ENCODE peak calls at places on chromosomes 6 and 20, in four cellular contexts. One of them, this sample, is unnamed.

GRCh38 chr6:42484261-42484660 is 32.5 kb upstream of the TRERF1 start:
- DNase-seq in activated CD8-positive, alpha-beta memory T cell treated with anti-CD3 and anti-CD28 coated beads for 4 hours: no peak
- DNase-seq in astrocyte: no peak
- DNase-seq in activated naive CD8-positive, alpha-beta T cell treated with anti-CD3 and anti-CD28 coated beads for 36 hours: no peak
- DNase-seq in this sample: no peak

GRCh38 chr6:159871911-159872310 is 18.9 kb upstream of the MAS1 start:
- DNase-seq in activated CD8-positive, alpha-beta memory T cell treated with anti-CD3 and anti-CD28 coated beads for 4 hours: no peak
- DNase-seq in astrocyte: peak; percentile 34
- DNase-seq in activated naive CD8-positive, alpha-beta T cell treated with anti-CD3 and anti-CD28 coated beads for 36 hours: peak; percentile 38
- DNase-seq in this sample: peak; percentile 41

GRCh38 chr20:61896058-61896961 is 169.4 kb downstream of the TAF4 start:
- DNase-seq in activated CD8-positive, alpha-beta memory T cell treated with anti-CD3 and anti-CD28 coated beads for 4 hours: no peak
- DNase-seq in astrocyte: no peak
- DNase-seq in activated naive CD8-positive, alpha-beta T cell treated with anti-CD3 and anti-CD28 coated beads for 36 hours: peak; percentile 35
- DNase-seq in this sample: peak; percentile 15

GRCh38 chr6:143238306-143238705 is 177.6 kb downstream of the AIG1 start:
- DNase-seq in activated CD8-positive, alpha-beta memory T cell treated with anti-CD3 and anti-CD28 coated beads for 4 hours: no peak
- DNase-seq in astrocyte: no peak
- DNase-seq in activated naive CD8-positive, alpha-beta T cell treated with anti-CD3 and anti-CD28 coated beads for 36 hours: no peak
- DNase-seq in this sample: no peak

GRCh38 chr20:39986231-39986904 is 702.7 kb downstream of the MAFB start:
- DNase-seq in activated CD8-positive, alpha-beta memory T cell treated with anti-CD3 and anti-CD28 coated beads for 4 hours: no peak
- DNase-seq in astrocyte: peak; percentile 19
- DNase-seq in activated naive CD8-positive, alpha-beta T cell treated with anti-CD3 and anti-CD28 coated beads for 36 hours: no peak
- DNase-seq in this sample: no peak

GRCh38 chr6:81937296-81937937 is 184.9 kb upstream of the TENT5A start:
- DNase-seq in activated CD8-positive, alpha-beta memory T cell treated with anti-CD3 and anti-CD28 coated beads for 4 hours: no peak
- DNase-seq in astrocyte: peak; percentile 60
- DNase-seq in activated naive CD8-positive, alpha-beta T cell treated with anti-CD3 and anti-CD28 coated beads for 36 hours: no peak
- DNase-seq in this sample: no peak

GRCh38 chr20:11057624-11058023 is 383.8 kb upstream of the JAG1 start:
- DNase-seq in activated CD8-positive, alpha-beta memory T cell treated with anti-CD3 and anti-CD28 coated beads for 4 hours: no peak
- DNase-seq in astrocyte: peak; percentile 8
- DNase-seq in activated naive CD8-positive, alpha-beta T cell treated with anti-CD3 and anti-CD28 coated beads for 36 hours: no peak
- DNase-seq in this sample: peak; percentile 78

GRCh38 chr6:32622545-32623401 is 14.4 kb upstream of the HLA-DQA1 start:
- DNase-seq in activated CD8-positive, alpha-beta memory T cell treated with anti-CD3 and anti-CD28 coated beads for 4 hours: no peak
- DNase-seq in astrocyte: peak; percentile 1
- DNase-seq in activated naive CD8-positive, alpha-beta T cell treated with anti-CD3 and anti-CD28 coated beads for 36 hours: peak; percentile 47
- DNase-seq in this sample: peak; percentile 82

GRCh38 chr20:45947110-45947866 is 12.8 kb downstream of the PCIF1 start:
- DNase-seq in activated CD8-positive, alpha-beta memory T cell treated with anti-CD3 and anti-CD28 coated beads for 4 hours: no peak
- DNase-seq in astrocyte: no peak
- DNase-seq in activated naive CD8-positive, alpha-beta T cell treated with anti-CD3 and anti-CD28 coated beads for 36 hours: no peak
- DNase-seq in this sample: no peak

GRCh38 chr20:45545754-45546453 is 1.3 kb downstream of the EPPIN start:
- DNase-seq in activated CD8-positive, alpha-beta memory T cell treated with anti-CD3 and anti-CD28 coated beads for 4 hours: no peak
- DNase-seq in astrocyte: peak; percentile 2
- DNase-seq in activated naive CD8-positive, alpha-beta T cell treated with anti-CD3 and anti-CD28 coated beads for 36 hours: no peak
- DNase-seq in this sample: peak; percentile 36

GRCh38 chr20:45095753-45096371 is 5.1 kb downstream of the KCNS1 start:
- DNase-seq in activated CD8-positive, alpha-beta memory T cell treated with anti-CD3 and anti-CD28 coated beads for 4 hours: peak; percentile 28
- DNase-seq in astrocyte: no peak
- DNase-seq in activated naive CD8-positive, alpha-beta T cell treated with anti-CD3 and anti-CD28 coated beads for 36 hours: peak; percentile 45
- DNase-seq in this sample: peak; percentile 54

GRCh38 chr20:62980970-62981369 is 25.8 kb downstream of the BHLHE23 start:
- DNase-seq in activated CD8-positive, alpha-beta memory T cell treated with anti-CD3 and anti-CD28 coated beads for 4 hours: no peak
- DNase-seq in astrocyte: no peak
- DNase-seq in activated naive CD8-positive, alpha-beta T cell treated with anti-CD3 and anti-CD28 coated beads for 36 hours: peak; percentile 46
- DNase-seq in this sample: no peak

GRCh38 chr20:39825950-39826349 is 863.1 kb downstream of the MAFB start:
- DNase-seq in activated CD8-positive, alpha-beta memory T cell treated with anti-CD3 and anti-CD28 coated beads for 4 hours: no peak
- DNase-seq in astrocyte: peak; percentile 76
- DNase-seq in activated naive CD8-positive, alpha-beta T cell treated with anti-CD3 and anti-CD28 coated beads for 36 hours: no peak
- DNase-seq in this sample: no peak

GRCh38 chr6:1286972-1287600 is 24.8 kb upstream of the FOXQ1 start:
- DNase-seq in activated CD8-positive, alpha-beta memory T cell treated with anti-CD3 and anti-CD28 coated beads for 4 hours: no peak
- DNase-seq in astrocyte: peak; percentile 70
- DNase-seq in activated naive CD8-positive, alpha-beta T cell treated with anti-CD3 and anti-CD28 coated beads for 36 hours: no peak
- DNase-seq in this sample: peak; percentile 96

GRCh38 chr20:63054103-63054474 is 47.3 kb upstream of the BHLHE23 start:
- DNase-seq in activated CD8-positive, alpha-beta memory T cell treated with anti-CD3 and anti-CD28 coated beads for 4 hours: no peak
- DNase-seq in astrocyte: no peak
- DNase-seq in activated naive CD8-positive, alpha-beta T cell treated with anti-CD3 and anti-CD28 coated beads for 36 hours: no peak
- DNase-seq in this sample: no peak

GRCh38 chr6:4965506-4966389 is 38.1 kb downstream of the RPP40 start:
- DNase-seq in activated CD8-positive, alpha-beta memory T cell treated with anti-CD3 and anti-CD28 coated beads for 4 hours: no peak
- DNase-seq in astrocyte: no peak
- DNase-seq in activated naive CD8-positive, alpha-beta T cell treated with anti-CD3 and anti-CD28 coated beads for 36 hours: no peak
- DNase-seq in this sample: no peak

GRCh38 chr6:40997256-40997957 is 41.6 kb downstream of the UNC5CL start:
- DNase-seq in activated CD8-positive, alpha-beta memory T cell treated with anti-CD3 and anti-CD28 coated beads for 4 hours: no peak
- DNase-seq in astrocyte: peak; percentile 78
- DNase-seq in activated naive CD8-positive, alpha-beta T cell treated with anti-CD3 and anti-CD28 coated beads for 36 hours: no peak
- DNase-seq in this sample: peak; percentile 66

GRCh38 chr6:158431560-158431959 is 119.3 kb downstream of the TULP4 start:
- DNase-seq in activated CD8-positive, alpha-beta memory T cell treated with anti-CD3 and anti-CD28 coated beads for 4 hours: no peak
- DNase-seq in astrocyte: no peak
- DNase-seq in activated naive CD8-positive, alpha-beta T cell treated with anti-CD3 and anti-CD28 coated beads for 36 hours: no peak
- DNase-seq in this sample: no peak

GRCh38 chr6:132131777-132132176 is 180.6 kb upstream of the CCN2 start:
- DNase-seq in activated CD8-positive, alpha-beta memory T cell treated with anti-CD3 and anti-CD28 coated beads for 4 hours: no peak
- DNase-seq in astrocyte: peak; percentile 99
- DNase-seq in activated naive CD8-positive, alpha-beta T cell treated with anti-CD3 and anti-CD28 coated beads for 36 hours: no peak
- DNase-seq in this sample: peak; percentile 99

GRCh38 chr6:129598244-129599187 is 111.5 kb downstream of the ARHGAP18 start:
- DNase-seq in activated CD8-positive, alpha-beta memory T cell treated with anti-CD3 and anti-CD28 coated beads for 4 hours: no peak
- DNase-seq in astrocyte: peak; percentile 53
- DNase-seq in activated naive CD8-positive, alpha-beta T cell treated with anti-CD3 and anti-CD28 coated beads for 36 hours: no peak
- DNase-seq in this sample: peak; percentile 77

GRCh38 chr6:142152731-142153130 is 5.7 kb downstream of the VTA1 start:
- DNase-seq in activated CD8-positive, alpha-beta memory T cell treated with anti-CD3 and anti-CD28 coated beads for 4 hours: no peak
- DNase-seq in astrocyte: peak; percentile 74
- DNase-seq in activated naive CD8-positive, alpha-beta T cell treated with anti-CD3 and anti-CD28 coated beads for 36 hours: no peak
- DNase-seq in this sample: peak; percentile 69

GRCh38 chr6:162271922-162272321 is 455.6 kb downstream of the PRKN start:
- DNase-seq in activated CD8-positive, alpha-beta memory T cell treated with anti-CD3 and anti-CD28 coated beads for 4 hours: no peak
- DNase-seq in astrocyte: no peak
- DNase-seq in activated naive CD8-positive, alpha-beta T cell treated with anti-CD3 and anti-CD28 coated beads for 36 hours: no peak
- DNase-seq in this sample: no peak

GRCh38 chr20:18588554-18589043 is 745 bp downstream of the DTD1 start:
- DNase-seq in activated CD8-positive, alpha-beta memory T cell treated with anti-CD3 and anti-CD28 coated beads for 4 hours: no peak
- DNase-seq in astrocyte: no peak
- DNase-seq in activated naive CD8-positive, alpha-beta T cell treated with anti-CD3 and anti-CD28 coated beads for 36 hours: no peak
- DNase-seq in this sample: no peak

GRCh38 chr20:63711085-63711645 is 3.3 kb downstream of the ZGPAT start:
- DNase-seq in activated CD8-positive, alpha-beta memory T cell treated with anti-CD3 and anti-CD28 coated beads for 4 hours: no peak
- DNase-seq in astrocyte: no peak
- DNase-seq in activated naive CD8-positive, alpha-beta T cell treated with anti-CD3 and anti-CD28 coated beads for 36 hours: no peak
- DNase-seq in this sample: no peak

GRCh38 chr6:104642871-104643270 is 216.8 kb downstream of the HACE1 start:
- DNase-seq in activated CD8-positive, alpha-beta memory T cell treated with anti-CD3 and anti-CD28 coated beads for 4 hours: no peak
- DNase-seq in astrocyte: peak; percentile 29
- DNase-seq in activated naive CD8-positive, alpha-beta T cell treated with anti-CD3 and anti-CD28 coated beads for 36 hours: no peak
- DNase-seq in this sample: no peak

GRCh38 chr6:4178737-4179333 is 43.5 kb upstream of the ECI2 start:
- DNase-seq in activated CD8-positive, alpha-beta memory T cell treated with anti-CD3 and anti-CD28 coated beads for 4 hours: no peak
- DNase-seq in astrocyte: no peak
- DNase-seq in activated naive CD8-positive, alpha-beta T cell treated with anti-CD3 and anti-CD28 coated beads for 36 hours: no peak
- DNase-seq in this sample: no peak

GRCh38 chr6:142850653-142851434 is 94.1 kb downstream of the HIVEP2 start:
- DNase-seq in activated CD8-positive, alpha-beta memory T cell treated with anti-CD3 and anti-CD28 coated beads for 4 hours: no peak
- DNase-seq in astrocyte: peak; percentile 58
- DNase-seq in activated naive CD8-positive, alpha-beta T cell treated with anti-CD3 and anti-CD28 coated beads for 36 hours: peak; percentile 47
- DNase-seq in this sample: peak; percentile 56

GRCh38 chr20:61551401-61551800 is 299.3 kb downstream of the CDH4 start:
- DNase-seq in activated CD8-positive, alpha-beta memory T cell treated with anti-CD3 and anti-CD28 coated beads for 4 hours: no peak
- DNase-seq in astrocyte: no peak
- DNase-seq in activated naive CD8-positive, alpha-beta T cell treated with anti-CD3 and anti-CD28 coated beads for 36 hours: no peak
- DNase-seq in this sample: no peak

This sample was measured in amniotic epithelial cell.